ENCODE peak calls at places on chromosomes 3 and 15, in ten cellular contexts. M is NB4, R is PC-3, P is psoas muscle, Y is astrocyte of the spinal cord, C is adrenal gland, N is A549, D is heart right ventricle, L is GM23338, E is MM.1S. K is an unnamed sample.

GRCh38 chr15:62566248-62566647 is 401.2 kb upstream of the C2CD4B start:
- DNase-seq in P (no peak), D (no peak), L (no peak), M (no peak), Y (no peak), R (peak; percentile 35), N (no peak), E (no peak), C (no peak), K (no peak)

GRCh38 chr3:56467108-56467507 is 1.2 kb downstream of the ERC2 start:
- DNase-seq in L (peak; percentile 98), P (peak; percentile 66), E (no peak), N (peak; percentile 80), M (no peak), D (peak; percentile 76), R (peak; percentile 87), Y (peak; percentile 91), C (peak; percentile 71), K (peak; percentile 29)

GRCh38 chr15:90143176-90143655 is 40.9 kb upstream of the IDH2 start:
- DNase-seq in C (peak; percentile 73), E (peak; percentile 70), M (peak; percentile 94), N (peak; percentile 88), D (peak; percentile 26), P (peak; percentile 71), R (peak; percentile 79), L (peak; percentile 95), Y (peak; percentile 49), K (no peak)

GRCh38 chr3:126557761-126558160 is 971 bp downstream of the C3orf22 start:
- DNase-seq in N (no peak), Y (no peak), L (no peak), P (no peak), D (no peak), R (no peak), E (no peak), M (no peak), C (peak; percentile 8), K (no peak)

GRCh38 chr15:70146771-70147170 is 49.1 kb upstream of the TLE3 start:
- DNase-seq in N (no peak), Y (no peak), R (no peak), C (no peak), P (no peak), E (no peak), L (no peak), D (no peak), M (no peak), K (no peak)

GRCh38 chr15:78763796-78764241 is 47.4 kb downstream of the ADAMTS7 start:
- DNase-seq in E (no peak), N (no peak), R (no peak), M (no peak), D (no peak), Y (no peak), P (peak; percentile 53), C (no peak), L (no peak), K (no peak)

GRCh38 chr3:177770821-177771220 is 573.5 kb upstream of the TBL1XR1 start:
- DNase-seq in P (no peak), M (no peak), L (no peak), D (no peak), E (no peak), N (no peak), R (peak; percentile 86), C (no peak), Y (peak; percentile 55), K (no peak)

GRCh38 chr15:36399276-36399675 is 180.2 kb upstream of the CDIN1 start:
- DNase-seq in C (no peak), Y (no peak), R (no peak), M (no peak), P (no peak), L (no peak), E (no peak), N (no peak), D (no peak), K (no peak)

GRCh38 chr3:156395961-156396700 is 158.8 kb downstream of the SSR3 start:
- DNase-seq in D (no peak), M (no peak), N (no peak), Y (no peak), E (no peak), P (no peak), R (no peak), C (no peak), L (no peak), K (no peak)

GRCh38 chr3:172103724-172104123 is 64.3 kb downstream of the FNDC3B start:
- DNase-seq in C (no peak), Y (peak; percentile 84), R (no peak), D (no peak), N (no peak), P (no peak), M (no peak), L (no peak), E (no peak), K (no peak)

GRCh38 chr3:99877180-99877579 is 59.5 kb downstream of the CMSS1 start:
- DNase-seq in L (no peak), C (no peak), P (no peak), Y (no peak), E (no peak), M (no peak), D (no peak), N (no peak), R (no peak), K (no peak)
- H3K4me3 ChIP-seq in L (no peak overlapping the region), C (peak overlapping the region; percentile 66), P (peak overlapping the region; percentile 70), Y (no peak overlapping the region), E (no peak overlapping the region), M (no peak overlapping the region), D (peak overlapping the region; percentile 88), N (no peak overlapping the region), R (no peak overlapping the region), K (no peak overlapping the region)

GRCh38 chr3:14402304-14402811 is at the start of gene SLC6A6:
- DNase-seq in E (peak; percentile 98), M (peak; percentile 94), N (peak; percentile 97), P (peak; percentile 97), Y (peak; percentile 94), C (peak; percentile 99), D (peak; percentile 91), R (peak; percentile 98), L (peak; percentile 98), K (peak; percentile 89)
- TF ChIP-seq CTCF in E (peak; percentile 49), M (peak; percentile 22), N (no peak), P (peak; percentile 43), Y (peak; percentile 42), C (peak; percentile 56), D (peak; percentile 58), R (peak; percentile 57), L (peak; percentile 44), K (peak; percentile 47)

GRCh38 chr15:99324700-99325099 is 73.4 kb downstream of the LRRC28 start:
- DNase-seq in D (no peak), L (no peak), P (no peak), Y (no peak), M (no peak), C (no peak), R (no peak), E (no peak), N (peak; percentile 63), K (no peak)
- H3K4me3 ChIP-seq in D (no peak overlapping the region), L (no peak overlapping the region), P (no peak overlapping the region), Y (no peak overlapping the region), M (no peak overlapping the region), C (no peak overlapping the region), R (peak overlapping the region; percentile 61), E (peak overlapping the region; percentile 3), N (no peak overlapping the region), K (no peak overlapping the region)

DNA sequence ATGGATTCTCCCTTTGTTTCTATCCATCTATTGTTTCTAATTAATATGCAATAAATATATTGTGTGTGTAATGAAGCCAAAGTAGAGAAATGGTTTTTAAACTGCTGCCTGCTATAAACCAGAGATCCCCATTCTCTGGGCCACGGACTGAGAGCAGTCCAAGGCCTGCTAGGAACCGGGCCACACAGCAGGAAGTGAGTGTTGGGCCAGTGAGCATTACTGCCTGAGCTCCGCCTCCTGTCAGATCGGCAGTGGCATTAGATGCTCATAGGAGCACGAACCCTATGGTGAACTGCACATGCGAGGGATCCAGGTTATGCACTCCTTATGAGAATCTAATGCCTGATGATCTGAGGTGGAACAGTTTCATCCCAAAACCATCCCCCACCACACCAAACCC is 85.2 kb upstream of the POMGNT2 start:
- DNase-seq in N (no peak), C (no peak), Y (no peak), L (no peak), P (no peak), R (peak; percentile 68), M (no peak), E (no peak), D (no peak), K (no peak)
- TF ChIP-seq CTCF in N (no peak), C (no peak), Y (no peak), L (no peak), P (no peak), R (no peak), M (no peak), E (no peak), D (no peak), K (no peak)

GRCh38 chr15:75198560-75199346 is 2.9 kb upstream of the C15orf39 start:
- DNase-seq in Y (peak; percentile 31), N (peak; percentile 76), M (peak; percentile 92), C (no peak), L (peak; percentile 61), R (peak; percentile 42), D (no peak), P (no peak), E (peak; percentile 43), K (peak; percentile 94)
- H3K4me3 ChIP-seq in Y (no peak overlapping the region), N (no peak overlapping the region), M (peak overlapping the region; percentile 2), C (no peak overlapping the region), L (no peak overlapping the region), R (no peak overlapping the region), D (no peak overlapping the region), P (no peak overlapping the region), E (no peak overlapping the region), K (peak overlapping the region; percentile 51)

DNA sequence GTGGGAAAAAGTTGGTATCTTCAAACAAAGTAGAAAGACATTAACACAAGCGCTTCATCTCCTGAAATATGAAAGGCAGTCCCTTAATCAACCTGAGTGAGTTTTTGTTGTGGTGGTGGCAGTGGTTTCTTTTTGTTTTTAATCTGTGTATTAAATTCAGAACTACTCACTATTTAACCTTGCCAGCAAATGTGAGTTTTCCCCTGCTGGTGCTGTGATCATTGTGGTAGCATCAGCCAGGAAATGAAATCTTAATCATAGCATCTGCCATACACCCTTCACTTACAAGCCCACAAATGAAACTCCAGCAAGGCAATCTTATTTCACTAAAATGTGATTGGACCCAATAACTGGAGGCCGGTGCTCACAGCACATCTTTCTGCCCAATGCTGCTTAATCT is 229.7 kb downstream of the SHOX2 start:
- DNase-seq in P (no peak), Y (no peak), C (no peak), E (peak; percentile 23), N (no peak), D (no peak), R (no peak), L (no peak), M (no peak), K (no peak)
- TF ChIP-seq CTCF in P (no peak), Y (no peak), C (no peak), E (no peak), N (no peak), D (no peak), R (no peak), L (no peak), M (no peak), K (no peak)